ENCODE peak calls at places on chromosomes 5 and 9, in five cellular contexts. E is activated CD4-positive, alpha-beta T cell treated with anti-CD3 and anti-CD28 coated beads for 24 hours; P is mucosa of gallbladder; G is fibroblast of lung; H is T-helper 22 cell. L is an unnamed sample.

GRCh38 chr9:22165144-22165543 is 156.0 kb upstream of the CDKN2B start:
- DNase-seq in E (no peak), P (no peak), G (no peak), H (no peak), L (no peak)

GRCh38 chr9:93058357-93059096 is at the start of gene SUSD3:
- DNase-seq in E (peak), P (peak), G (peak), H (peak), L (no peak)

GRCh38 chr5:88656196-88656935 is 226.6 kb downstream of the MEF2C start:
- DNase-seq in E (no peak), P (no peak), G (no peak), H (no peak), L (no peak)

GRCh38 chr9:137174722-137175293 is 3.0 kb upstream of the TMEM210 start:
- DNase-seq in E (no peak), P (no peak), G (no peak), H (no peak), L (no peak)

GRCh38 chr5:173753307-173754168 is 134.6 kb upstream of the CPEB4 start:
- DNase-seq in E (no peak), P (no peak), G (peak), H (no peak), L (no peak)

GRCh38 chr5:137329581-137329980 is 169.5 kb downstream of the SPOCK1 start:
- DNase-seq in E (no peak), P (no peak), G (no peak), H (no peak), L (no peak)

GRCh38 chr5:115355095-115355494 is 58.6 kb upstream of the CCDC112 start:
- DNase-seq in E (no peak), P (no peak), G (no peak), H (no peak), L (no peak)

GRCh38 chr5:177402271-177403043 is 2.0 kb upstream of the PFN3 start:
- DNase-seq in E (peak), P (peak), G (peak), H (peak), L (no peak)

GRCh38 chr9:125701351-125701750 is 5.7 kb downstream of the MAPKAP1 start:
- DNase-seq in E (peak), P (no peak), G (peak), H (no peak), L (no peak)

GRCh38 chr9:93801581-93802284 is 153.4 kb downstream of the BARX1 start:
- DNase-seq in E (no peak), P (no peak), G (no peak), H (no peak), L (no peak)

L was measured in amniotic stem cell.